ENCODE peak calls at places on chromosome 11, in six cellular contexts. S is CD8-positive, alpha-beta T cell; P is fibroblast of mammary gland; C is GM20000; H is body of pancreas; W is pancreas. Q is an unnamed sample.

GRCh38 chr11:118152552-118153471 is at the start of gene SCN4B:
- DNase-seq in S (no peak), P (peak; percentile 24), C (peak; percentile 53), H (peak; percentile 71), W (peak; percentile 47), Q (peak; percentile 38)

GRCh38 chr11:101949846-101950245 is 33.5 kb upstream of the ANGPTL5 start:
- DNase-seq in S (no peak), P (no peak), C (no peak), H (no peak), W (no peak), Q (no peak)

GRCh38 chr11:16276251-16276650 is 80.1 kb downstream of the SOX6 start:
- DNase-seq in S (no peak), P (no peak), C (no peak), H (no peak), W (no peak), Q (no peak)

GRCh38 chr11:3189886-3190583 is 24.9 kb upstream of the OSBPL5 start:
- DNase-seq in S (no peak), P (no peak), C (no peak), H (no peak), W (no peak), Q (no peak)

GRCh38 chr11:66550887-66551286 is 4.2 kb downstream of the ACTN3 start:
- DNase-seq in S (no peak), P (no peak), C (no peak), H (no peak), W (no peak), Q (no peak)

GRCh38 chr11:17230867-17231851 is 23.4 kb upstream of the PIK3C2A start:
- DNase-seq in S (no peak), P (no peak), C (peak; percentile 40), H (no peak), W (no peak), Q (no peak)

GRCh38 chr11:20000393-20001134 is 159.7 kb downstream of the DBX1 start:
- DNase-seq in S (no peak), P (no peak), C (no peak), H (peak; percentile 56), W (no peak), Q (no peak)

GRCh38 chr11:61890536-61891330 is 612 bp downstream of the FADS3 start:
- DNase-seq in S (no peak), P (peak; percentile 80), C (peak; percentile 61), H (peak; percentile 74), W (peak; percentile 52), Q (no peak)

GRCh38 chr11:19714387-19715363 is 2.0 kb downstream of the NAV2 start:
- DNase-seq in S (no peak), P (peak; percentile 81), C (no peak), H (peak; percentile 63), W (peak; percentile 22), Q (no peak)

GRCh38 chr11:66002648-66003225 is 434 bp downstream of the BANF1 start:
- DNase-seq in S (no peak), P (peak; percentile 51), C (peak; percentile 88), H (peak; percentile 79), W (peak; percentile 77), Q (peak; percentile 84)

GRCh38 chr11:18721576-18722292 is 4.3 kb downstream of the IGSF22 start:
- DNase-seq in S (no peak), P (peak; percentile 54), C (peak; percentile 72), H (peak; percentile 48), W (peak; percentile 32), Q (peak; percentile 74)

GRCh38 chr11:115364892-115365291 is 139.3 kb downstream of the CADM1 start:
- DNase-seq in S (no peak), P (no peak), C (no peak), H (no peak), W (no peak), Q (no peak)

GRCh38 chr11:102587722-102588121 is 37.4 kb downstream of the MMP20 start:
- DNase-seq in S (no peak), P (no peak), C (no peak), H (no peak), W (no peak), Q (no peak)

GRCh38 chr11:17782145-17782544 is 47.6 kb downstream of the KCNC1 start:
- DNase-seq in S (no peak), P (no peak), C (no peak), H (no peak), W (no peak), Q (no peak)

GRCh38 chr11:73314121-73314948 is 6.3 kb downstream of the ARHGEF17 start:
- DNase-seq in S (no peak), P (peak; percentile 43), C (peak; percentile 58), H (no peak), W (no peak), Q (peak; percentile 65)

GRCh38 chr11:43944761-43945311 is 2.4 kb downstream of the C11orf96 start:
- DNase-seq in S (peak; percentile 36), P (no peak), C (peak; percentile 87), H (peak; percentile 63), W (peak; percentile 73), Q (peak; percentile 80)

GRCh38 chr11:28966951-28967350 is 858.8 kb downstream of the METTL15 start:
- DNase-seq in S (no peak), P (peak; percentile 45), C (no peak), H (no peak), W (no peak), Q (no peak)

GRCh38 chr11:120054753-120055045 is 83.2 kb downstream of the TRIM29 start:
- DNase-seq in S (no peak), P (no peak), C (no peak), H (no peak), W (no peak), Q (no peak)

GRCh38 chr11:91199866-91200265 is 977.0 kb upstream of the CHORDC1 start:
- DNase-seq in S (no peak), P (no peak), C (no peak), H (no peak), W (no peak), Q (no peak)

GRCh38 chr11:36071917-36072500 is 128.1 kb downstream of the LDLRAD3 start:
- DNase-seq in S (no peak), P (no peak), C (no peak), H (no peak), W (no peak), Q (no peak)

GRCh38 chr11:36073411-36074203 is 129.7 kb downstream of the LDLRAD3 start:
- DNase-seq in S (no peak), P (peak; percentile 85), C (no peak), H (peak; percentile 25), W (no peak), Q (no peak)

GRCh38 chr11:36070215-36070976 is 126.5 kb downstream of the LDLRAD3 start:
- DNase-seq in S (no peak), P (no peak), C (no peak), H (no peak), W (no peak), Q (no peak)

GRCh38 chr11:36066891-36067290 is 123.0 kb downstream of the LDLRAD3 start:
- DNase-seq in S (no peak), P (no peak), C (no peak), H (no peak), W (no peak), Q (no peak)

DNA sequence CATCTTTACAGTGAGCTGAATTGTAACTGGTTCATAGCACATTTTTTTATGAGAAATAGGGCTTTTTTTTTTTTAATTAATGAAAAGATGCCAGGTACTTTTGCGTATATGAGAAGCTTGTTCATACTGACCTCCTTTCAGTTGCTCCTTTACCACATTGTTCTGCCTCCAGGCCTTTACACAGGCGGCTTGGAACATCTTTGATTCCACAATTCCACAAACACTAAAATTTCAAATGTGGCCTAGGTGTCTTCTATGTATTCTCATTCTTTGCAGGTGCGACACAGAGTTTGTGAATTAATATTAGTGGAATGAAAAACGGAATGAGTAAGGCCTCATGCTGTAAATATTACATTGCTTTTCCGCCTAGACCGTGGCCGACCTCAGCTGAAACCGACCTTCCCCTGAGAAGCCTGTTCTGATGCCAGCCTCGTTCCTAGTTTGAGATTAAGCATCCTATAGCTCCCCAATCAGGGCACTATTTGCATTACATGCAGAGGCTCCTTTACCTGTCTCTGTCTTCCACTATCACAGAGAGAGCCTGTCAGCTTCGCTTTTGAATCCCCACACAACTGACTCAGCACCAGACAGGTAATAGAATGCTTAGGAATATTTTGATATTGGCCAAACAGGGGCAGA is 125.8 kb downstream of the LDLRAD3 start:
- DNase-seq in S (no peak), P (no peak), C (no peak), H (no peak), W (no peak), Q (no peak)
- TF ChIP-seq CTCF in S (no peak), P (no peak), C (no peak), H (peak; percentile 5), W (no peak), Q (no peak)

DNA sequence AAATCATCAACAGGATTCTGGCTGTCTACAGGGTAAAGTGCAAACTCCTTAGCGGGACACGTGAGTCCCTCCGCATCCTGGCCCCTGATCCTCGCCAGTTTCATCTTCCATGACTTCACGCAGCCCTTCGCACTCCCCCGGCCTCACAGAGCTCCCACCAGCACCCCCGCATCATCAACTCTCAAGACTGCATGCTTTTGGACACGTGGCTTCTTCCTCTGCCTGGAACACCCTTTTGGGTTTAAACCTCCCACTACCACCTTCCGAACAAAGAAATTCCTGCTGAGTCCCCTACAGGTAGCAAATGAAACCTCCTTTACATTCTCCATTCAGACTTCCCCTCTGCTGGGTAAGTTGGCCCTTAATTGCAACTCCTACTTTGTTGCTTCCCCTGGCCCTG is 12.6 kb upstream of the EIF3M start:
- DNase-seq in S (no peak), P (no peak), C (no peak), H (no peak), W (no peak), Q (no peak)
- TF ChIP-seq CTCF in S (no peak), P (no peak), C (no peak), H (no peak), W (no peak), Q (no peak)

GRCh38 chr11:75896843-75897419 is 81.9 kb downstream of the UVRAG start:
- DNase-seq in S (no peak), P (peak; percentile 63), C (no peak), H (no peak), W (no peak), Q (no peak)
- TF ChIP-seq CTCF in S (peak; percentile 85), P (peak; percentile 62), C (no peak), H (peak; percentile 80), W (peak; percentile 53), Q (peak; percentile 31)

DNA sequence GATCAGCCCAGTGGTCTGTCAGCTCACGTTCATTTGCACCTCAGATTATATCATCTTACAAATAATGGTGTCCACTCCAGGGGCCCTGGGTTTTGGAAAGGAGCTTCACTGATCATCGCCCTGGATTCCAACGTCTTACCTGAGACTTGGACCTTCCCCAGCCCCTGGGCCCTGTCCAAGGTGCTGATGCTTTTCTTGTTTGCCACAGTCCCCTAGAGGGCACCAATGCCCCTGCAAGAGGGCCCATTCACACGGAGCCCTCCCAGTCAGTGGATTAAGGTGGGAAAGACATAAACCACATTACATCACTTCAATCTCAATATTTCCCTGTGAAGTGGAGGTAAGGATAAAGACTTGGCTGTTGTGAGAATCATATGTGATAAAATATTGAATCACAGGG is 167.2 kb downstream of the BUD13 start:
- DNase-seq in S (no peak), P (peak; percentile 6), C (peak; percentile 45), H (no peak), W (peak; percentile 22), Q (peak; percentile 51)
- TF ChIP-seq CTCF in S (no peak), P (no peak), C (peak; percentile 47), H (no peak), W (no peak), Q (peak; percentile 45)

GRCh38 chr11:10551845-10552352 is 10.9 kb upstream of the RNF141 start:
- DNase-seq in S (no peak), P (no peak), C (no peak), H (no peak), W (no peak), Q (no peak)
- TF ChIP-seq CTCF in S (no peak), P (no peak), C (no peak), H (no peak), W (no peak), Q (no peak)